ENCODE peak calls at places on chromosomes 2 and 18, in nine cellular contexts. One of them, this sample, is unnamed.

GRCh38 chr2:186443851-186444250 is 42.2 kb upstream of the ZC3H15 start:
- DNase-seq in SK-MEL-5: no peak
- DNase-seq in fibroblast of the aortic adventitia: no peak
- DNase-seq in MCF 10A: no peak
- DNase-seq in body of pancreas: no peak
- DNase-seq in foreskin keratinocyte: no peak
- DNase-seq in NCI-H1105: no peak
- DNase-seq in NCI-H524: no peak
- DNase-seq in NCI-H1048: no peak
- DNase-seq in this sample: no peak

GRCh38 chr2:119760237-119760807 is 600 bp downstream of the PTPN4 start:
- DNase-seq in NCI-H1048: no peak
- DNase-seq in NCI-H524: no peak
- DNase-seq in body of pancreas: peak
- DNase-seq in SK-MEL-5: no peak
- DNase-seq in fibroblast of the aortic adventitia: no peak
- DNase-seq in MCF 10A: peak
- DNase-seq in NCI-H1105: peak
- DNase-seq in foreskin keratinocyte: no peak
- DNase-seq in this sample: no peak

GRCh38 chr2:64283015-64283570 is 138.9 kb upstream of the PELI1 start:
- DNase-seq in fibroblast of the aortic adventitia: no peak
- DNase-seq in SK-MEL-5: no peak
- DNase-seq in NCI-H1105: no peak
- DNase-seq in foreskin keratinocyte: no peak
- DNase-seq in NCI-H1048: no peak
- DNase-seq in MCF 10A: no peak
- DNase-seq in body of pancreas: no peak
- DNase-seq in NCI-H524: no peak
- DNase-seq in this sample: no peak

GRCh38 chr2:138531913-138532312 is 30.3 kb downstream of the SPOPL start:
- DNase-seq in NCI-H1105: no peak
- DNase-seq in SK-MEL-5: no peak
- DNase-seq in fibroblast of the aortic adventitia: peak
- DNase-seq in NCI-H524: no peak
- DNase-seq in MCF 10A: no peak
- DNase-seq in NCI-H1048: no peak
- DNase-seq in body of pancreas: no peak
- DNase-seq in foreskin keratinocyte: no peak
- DNase-seq in this sample: no peak

GRCh38 chr2:102942098-102942497 is 180.3 kb downstream of the TMEM182 start:
- DNase-seq in NCI-H524: no peak
- DNase-seq in fibroblast of the aortic adventitia: no peak
- DNase-seq in MCF 10A: no peak
- DNase-seq in body of pancreas: no peak
- DNase-seq in foreskin keratinocyte: no peak
- DNase-seq in SK-MEL-5: no peak
- DNase-seq in NCI-H1048: no peak
- DNase-seq in NCI-H1105: no peak
- DNase-seq in this sample: no peak

GRCh38 chr2:235779444-235779896 is 285.6 kb downstream of the AGAP1 start:
- DNase-seq in NCI-H1105: peak
- DNase-seq in NCI-H524: peak
- DNase-seq in foreskin keratinocyte: no peak
- DNase-seq in body of pancreas: peak
- DNase-seq in SK-MEL-5: peak
- DNase-seq in fibroblast of the aortic adventitia: peak
- DNase-seq in MCF 10A: peak
- DNase-seq in NCI-H1048: peak
- DNase-seq in this sample: peak

GRCh38 chr2:220660277-220661155 is 911.6 kb downstream of the EPHA4 start:
- DNase-seq in fibroblast of the aortic adventitia: no peak
- DNase-seq in NCI-H1048: no peak
- DNase-seq in MCF 10A: peak
- DNase-seq in body of pancreas: no peak
- DNase-seq in NCI-H524: no peak
- DNase-seq in SK-MEL-5: no peak
- DNase-seq in foreskin keratinocyte: no peak
- DNase-seq in NCI-H1105: no peak
- DNase-seq in this sample: no peak

GRCh38 chr2:28155627-28156026 is 237.0 kb upstream of the FOSL2 start:
- DNase-seq in NCI-H1048: no peak
- DNase-seq in body of pancreas: no peak
- DNase-seq in foreskin keratinocyte: no peak
- DNase-seq in NCI-H1105: no peak
- DNase-seq in NCI-H524: peak
- DNase-seq in SK-MEL-5: peak
- DNase-seq in fibroblast of the aortic adventitia: peak
- DNase-seq in MCF 10A: peak
- DNase-seq in this sample: no peak

GRCh38 chr2:217974389-217975005 is 28.3 kb downstream of the TNS1 start:
- DNase-seq in NCI-H1105: no peak
- DNase-seq in NCI-H524: no peak
- DNase-seq in fibroblast of the aortic adventitia: no peak
- DNase-seq in MCF 10A: no peak
- DNase-seq in foreskin keratinocyte: no peak
- DNase-seq in body of pancreas: no peak
- DNase-seq in SK-MEL-5: no peak
- DNase-seq in NCI-H1048: no peak
- DNase-seq in this sample: no peak

GRCh38 chr2:235669269-235669831 is 175.5 kb downstream of the AGAP1 start:
- DNase-seq in body of pancreas: peak
- DNase-seq in foreskin keratinocyte: peak
- DNase-seq in MCF 10A: peak
- DNase-seq in NCI-H1105: peak
- DNase-seq in NCI-H1048: peak
- DNase-seq in fibroblast of the aortic adventitia: peak
- DNase-seq in NCI-H524: peak
- DNase-seq in SK-MEL-5: peak
- DNase-seq in this sample: peak

GRCh38 chr2:647003-647560 is 30.1 kb downstream of the TMEM18 start:
- DNase-seq in MCF 10A: no peak
- DNase-seq in NCI-H1105: no peak
- DNase-seq in NCI-H524: no peak
- DNase-seq in foreskin keratinocyte: no peak
- DNase-seq in NCI-H1048: no peak
- DNase-seq in body of pancreas: no peak
- DNase-seq in fibroblast of the aortic adventitia: no peak
- DNase-seq in SK-MEL-5: no peak
- DNase-seq in this sample: no peak

GRCh38 chr2:181850914-181851560 is 40.5 kb upstream of the ITPRID2 start:
- DNase-seq in NCI-H1105: no peak
- DNase-seq in SK-MEL-5: no peak
- DNase-seq in body of pancreas: no peak
- DNase-seq in foreskin keratinocyte: no peak
- DNase-seq in MCF 10A: no peak
- DNase-seq in fibroblast of the aortic adventitia: no peak
- DNase-seq in NCI-H1048: no peak
- DNase-seq in NCI-H524: no peak
- DNase-seq in this sample: no peak

GRCh38 chr2:240965296-240965904 is 33.0 kb upstream of the SNED1 start:
- DNase-seq in NCI-H524: no peak
- DNase-seq in foreskin keratinocyte: no peak
- DNase-seq in NCI-H1048: no peak
- DNase-seq in MCF 10A: no peak
- DNase-seq in SK-MEL-5: no peak
- DNase-seq in fibroblast of the aortic adventitia: no peak
- DNase-seq in body of pancreas: no peak
- DNase-seq in NCI-H1105: no peak
- DNase-seq in this sample: no peak

GRCh38 chr2:204561771-204562170 is 16.5 kb downstream of the PARD3B start:
- DNase-seq in NCI-H1105: no peak
- DNase-seq in NCI-H1048: no peak
- DNase-seq in SK-MEL-5: no peak
- DNase-seq in MCF 10A: peak
- DNase-seq in NCI-H524: no peak
- DNase-seq in foreskin keratinocyte: no peak
- DNase-seq in body of pancreas: no peak
- DNase-seq in fibroblast of the aortic adventitia: no peak
- DNase-seq in this sample: no peak

GRCh38 chr2:204470178-204470620 is 75.1 kb upstream of the PARD3B start:
- DNase-seq in foreskin keratinocyte: no peak
- DNase-seq in body of pancreas: no peak
- DNase-seq in MCF 10A: no peak
- DNase-seq in SK-MEL-5: no peak
- DNase-seq in NCI-H1048: no peak
- DNase-seq in NCI-H524: no peak
- DNase-seq in fibroblast of the aortic adventitia: peak
- DNase-seq in NCI-H1105: no peak
- DNase-seq in this sample: no peak

GRCh38 chr2:37020212-37020886 is 54.0 kb upstream of the STRN start:
- DNase-seq in MCF 10A: no peak
- DNase-seq in body of pancreas: peak
- DNase-seq in foreskin keratinocyte: no peak
- DNase-seq in fibroblast of the aortic adventitia: peak
- DNase-seq in NCI-H1105: no peak
- DNase-seq in NCI-H524: no peak
- DNase-seq in SK-MEL-5: no peak
- DNase-seq in NCI-H1048: no peak
- DNase-seq in this sample: no peak

GRCh38 chr18:29838556-29838955 is 1204.0 kb downstream of the DSC3 start:
- DNase-seq in foreskin keratinocyte: no peak
- DNase-seq in fibroblast of the aortic adventitia: no peak
- DNase-seq in SK-MEL-5: no peak
- DNase-seq in NCI-H524: no peak
- DNase-seq in body of pancreas: no peak
- DNase-seq in MCF 10A: no peak
- DNase-seq in NCI-H1105: no peak
- DNase-seq in NCI-H1048: no peak
- DNase-seq in this sample: no peak

GRCh38 chr18:8416212-8417019 is 192.8 kb upstream of the RAB12 start:
- DNase-seq in foreskin keratinocyte: no peak
- DNase-seq in MCF 10A: peak
- DNase-seq in SK-MEL-5: no peak
- DNase-seq in NCI-H1048: no peak
- DNase-seq in body of pancreas: no peak
- DNase-seq in fibroblast of the aortic adventitia: no peak
- DNase-seq in NCI-H1105: no peak
- DNase-seq in NCI-H524: no peak
- DNase-seq in this sample: no peak

GRCh38 chr18:64712035-64712434 is 563.1 kb upstream of the LINC00305 start:
- DNase-seq in NCI-H1105: no peak
- DNase-seq in body of pancreas: no peak
- DNase-seq in MCF 10A: no peak
- DNase-seq in NCI-H524: no peak
- DNase-seq in SK-MEL-5: no peak
- DNase-seq in foreskin keratinocyte: no peak
- DNase-seq in NCI-H1048: no peak
- DNase-seq in fibroblast of the aortic adventitia: no peak
- DNase-seq in this sample: no peak

GRCh38 chr2:102245266-102246151 is 58.7 kb downstream of the IL1RL2 start:
- DNase-seq in foreskin keratinocyte: no peak
- DNase-seq in NCI-H1048: no peak
- DNase-seq in fibroblast of the aortic adventitia: peak
- DNase-seq in MCF 10A: no peak
- DNase-seq in NCI-H524: no peak
- DNase-seq in body of pancreas: no peak
- DNase-seq in SK-MEL-5: no peak
- DNase-seq in NCI-H1105: no peak
- DNase-seq in this sample: no peak

GRCh38 chr2:108929896-108930425 is 59.1 kb downstream of the EDAR start:
- DNase-seq in fibroblast of the aortic adventitia: no peak
- DNase-seq in NCI-H1048: no peak
- DNase-seq in foreskin keratinocyte: no peak
- DNase-seq in NCI-H524: no peak
- DNase-seq in MCF 10A: no peak
- DNase-seq in NCI-H1105: no peak
- DNase-seq in SK-MEL-5: no peak
- DNase-seq in body of pancreas: no peak
- DNase-seq in this sample: no peak

GRCh38 chr2:230472619-230473018 is 56.6 kb downstream of the SP100 start:
- DNase-seq in MCF 10A: peak
- DNase-seq in NCI-H524: no peak
- DNase-seq in body of pancreas: no peak
- DNase-seq in fibroblast of the aortic adventitia: peak
- DNase-seq in NCI-H1048: no peak
- DNase-seq in SK-MEL-5: no peak
- DNase-seq in foreskin keratinocyte: peak
- DNase-seq in NCI-H1105: no peak
- DNase-seq in this sample: no peak

GRCh38 chr2:43464546-43464945 is 131.3 kb downstream of the THADA start:
- DNase-seq in NCI-H1105: no peak
- DNase-seq in foreskin keratinocyte: no peak
- DNase-seq in body of pancreas: peak
- DNase-seq in NCI-H524: no peak
- DNase-seq in SK-MEL-5: no peak
- DNase-seq in MCF 10A: peak
- DNase-seq in NCI-H1048: no peak
- DNase-seq in fibroblast of the aortic adventitia: peak
- DNase-seq in this sample: no peak